ENCODE peak calls at places on chromosomes 11 and 22, in ten cellular contexts. K is stomach, S is HCT116, V is GM23338, N is HL-60, A is breast epithelium, H is transverse colon, D is GM12878, R is HepG2, Z is sigmoid colon. U is an unnamed sample.

GRCh38 chr22:30948930-30949342 is 19.6 kb downstream of the MORC2 start:
- DNase-seq in K (no peak), S (no peak), V (peak), N (no peak), A (no peak), H (no peak), D (no peak), R (no peak), Z (no peak), U (no peak)

GRCh38 chr11:21806982-21807749 is 385.7 kb upstream of the ANO5 start:
- DNase-seq in K (no peak), S (no peak), V (no peak), N (no peak), A (no peak), H (no peak), D (no peak), R (no peak), Z (no peak), U (no peak)

GRCh38 chr11:206516-207212 is 535 bp downstream of the BET1L start:
- DNase-seq in K (peak), S (no peak), V (peak), N (no peak), A (no peak), H (peak), D (no peak), R (no peak), Z (peak), U (no peak)

GRCh38 chr11:72876147-72876546 is 61.9 kb downstream of the ATG16L2 start:
- DNase-seq in K (no peak), S (no peak), V (no peak), N (no peak), A (no peak), H (no peak), D (no peak), R (no peak), Z (no peak), U (no peak)

GRCh38 chr11:4704790-4705334 is 278 bp downstream of the MMP26 start:
- DNase-seq in K (no peak), S (no peak), V (no peak), N (no peak), A (no peak), H (no peak), D (no peak), R (no peak), Z (no peak), U (no peak)

GRCh38 chr11:123194308-123195181 is 503 bp downstream of the CLMP start:
- DNase-seq in K (no peak), S (no peak), V (peak), N (no peak), A (no peak), H (no peak), D (no peak), R (no peak), Z (peak), U (no peak)

GRCh38 chr11:23856654-23857053 is 640.2 kb upstream of the LUZP2 start:
- DNase-seq in K (no peak), S (no peak), V (no peak), N (no peak), A (no peak), H (no peak), D (no peak), R (no peak), Z (no peak), U (no peak)

GRCh38 chr22:48104102-48104738 is 1341.8 kb downstream of the TBC1D22A start:
- DNase-seq in K (peak), S (no peak), V (no peak), N (no peak), A (no peak), H (no peak), D (no peak), R (no peak), Z (no peak), U (no peak)

GRCh38 chr11:77705195-77705876 is 67.7 kb upstream of the CLNS1A start:
- DNase-seq in K (no peak), S (peak), V (peak), N (peak), A (no peak), H (no peak), D (no peak), R (peak), Z (no peak), U (no peak)

GRCh38 chr11:69317401-69318092 is 23.6 kb downstream of the MYEOV start:
- DNase-seq in K (no peak), S (no peak), V (no peak), N (no peak), A (no peak), H (no peak), D (no peak), R (no peak), Z (peak), U (no peak)

GRCh38 chr11:118918686-118919280 is 6.9 kb downstream of the BCL9L start:
- DNase-seq in K (no peak), S (no peak), V (no peak), N (no peak), A (no peak), H (peak), D (no peak), R (no peak), Z (peak), U (no peak)

GRCh38 chr22:50314081-50314454 is 6.6 kb upstream of the PLXNB2 start:
- DNase-seq in K (no peak), S (no peak), V (no peak), N (no peak), A (no peak), H (no peak), D (no peak), R (no peak), Z (no peak), U (no peak)

GRCh38 chr11:288328-289144 is at the start of gene PGGHG:
- DNase-seq in K (peak), S (no peak), V (no peak), N (no peak), A (peak), H (peak), D (no peak), R (no peak), Z (peak), U (no peak)

GRCh38 chr11:15605094-15605493 is 490.4 kb downstream of the INSC start:
- DNase-seq in K (peak), S (no peak), V (no peak), N (no peak), A (no peak), H (no peak), D (no peak), R (no peak), Z (no peak), U (no peak)

GRCh38 chr11:77441409-77441808 is 32.5 kb downstream of the PAK1 start:
- DNase-seq in K (no peak), S (no peak), V (no peak), N (no peak), A (no peak), H (no peak), D (no peak), R (no peak), Z (no peak), U (no peak)

GRCh38 chr11:35144103-35144741 is 5.3 kb downstream of the CD44 start:
- DNase-seq in K (peak), S (no peak), V (no peak), N (peak), A (no peak), H (peak), D (peak), R (no peak), Z (no peak), U (peak)
- TF ChIP-seq POLR2AphosphoS5 in K (no peak), S (peak), V (no peak), N (peak), A (no peak), H (no peak), D (peak), R (no peak), Z (no peak), U (no peak)

GRCh38 chr11:12376259-12376971 is 956 bp upstream of the PARVA start:
- DNase-seq in K (no peak), S (no peak), V (no peak), N (no peak), A (no peak), H (peak), D (no peak), R (no peak), Z (peak), U (no peak)

GRCh38 chr11:12380565-12381325 is 3.4 kb downstream of the PARVA start:
- DNase-seq in K (no peak), S (no peak), V (no peak), N (no peak), A (no peak), H (no peak), D (no peak), R (no peak), Z (no peak), U (no peak)

GRCh38 chr11:12381875-12382274 is 4.5 kb downstream of the PARVA start:
- DNase-seq in K (no peak), S (no peak), V (no peak), N (no peak), A (no peak), H (no peak), D (no peak), R (no peak), Z (no peak), U (no peak)

GRCh38 chr11:12377106-12377823 is at the start of gene PARVA:
- DNase-seq in K (peak), S (peak), V (peak), N (no peak), A (peak), H (peak), D (no peak), R (peak), Z (peak), U (peak)

GRCh38 chr11:12377824-12378593 is 638 bp downstream of the PARVA start:
- DNase-seq in K (peak), S (peak), V (peak), N (no peak), A (peak), H (peak), D (no peak), R (peak), Z (peak), U (peak)
- H3K27ac ChIP-seq in K (peak), S (peak), V (peak), N (no peak), A (peak), H (peak), D (no peak), R (peak), Z (peak), U (peak)

GRCh38 chr22:41023299-41023623 is 69.1 kb upstream of the EP300 start:
- DNase-seq in K (no peak), S (no peak), V (no peak), N (no peak), A (no peak), H (no peak), D (no peak), R (no peak), Z (no peak), U (no peak)

GRCh38 chr22:41021039-41021654 is 70.0 kb downstream of the RBX1 start:
- DNase-seq in K (no peak), S (no peak), V (peak), N (no peak), A (no peak), H (peak), D (no peak), R (no peak), Z (peak), U (peak)

GRCh38 chr22:41022470-41023298 is 69.7 kb upstream of the EP300 start:
- DNase-seq in K (peak), S (peak), V (peak), N (peak), A (peak), H (peak), D (peak), R (peak), Z (peak), U (peak)

GRCh38 chr22:41021655-41022454 is 70.5 kb upstream of the EP300 start:
- DNase-seq in K (peak), S (peak), V (peak), N (peak), A (peak), H (peak), D (no peak), R (peak), Z (peak), U (peak)
- TF ChIP-seq POLR2AphosphoS5 in K (peak), S (peak), V (peak), N (peak), A (no peak), H (peak), D (no peak), R (no peak), Z (peak), U (no peak)

GRCh38 chr11:3147257-3147619 is 17.9 kb downstream of the OSBPL5 start:
- DNase-seq in K (no peak), S (no peak), V (no peak), N (no peak), A (no peak), H (no peak), D (no peak), R (no peak), Z (no peak), U (no peak)
- H3K27ac ChIP-seq in K (no peak), S (no peak), V (no peak), N (no peak), A (no peak), H (peak), D (no peak), R (no peak), Z (peak), U (peak)

GRCh38 chr11:115776916-115777315 is 272.7 kb upstream of the CADM1 start:
- DNase-seq in K (no peak), S (no peak), V (no peak), N (no peak), A (no peak), H (no peak), D (no peak), R (no peak), Z (no peak), U (no peak)
- TF ChIP-seq POLR2AphosphoS5 in K (no peak), S (no peak), V (no peak), N (no peak), A (no peak), H (no peak), D (no peak), R (no peak), Z (no peak), U (no peak)

GRCh38 chr11:57276169-57276854 is 39.3 kb upstream of the APLNR start:
- DNase-seq in K (no peak), S (no peak), V (no peak), N (no peak), A (no peak), H (no peak), D (no peak), R (no peak), Z (no peak), U (no peak)
- H3K27ac ChIP-seq in K (peak), S (no peak), V (no peak), N (no peak), A (peak), H (no peak), D (no peak), R (no peak), Z (no peak), U (no peak)

DNA sequence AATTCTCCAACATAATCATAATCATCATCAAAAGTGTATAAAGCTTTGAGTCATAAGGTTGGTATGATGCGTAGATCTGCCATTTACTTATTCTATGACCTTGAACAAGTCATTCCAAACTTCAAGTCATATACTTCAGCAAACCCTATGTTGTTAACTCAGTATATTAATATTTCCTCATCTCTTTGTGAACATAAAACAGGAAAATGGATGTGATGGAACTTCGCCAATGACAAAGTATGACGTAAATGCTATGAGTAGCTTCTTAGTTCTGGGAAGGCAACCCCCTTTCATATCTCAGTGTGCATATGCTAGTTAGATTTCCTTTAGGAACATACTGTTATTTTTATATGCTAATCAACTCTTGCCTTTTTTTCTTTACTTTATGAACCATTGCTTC is 102.7 kb upstream of the ANO3 start:
- DNase-seq in K (no peak), S (no peak), V (no peak), N (no peak), A (no peak), H (no peak), D (no peak), R (no peak), Z (no peak), U (no peak)
- TF ChIP-seq POLR2AphosphoS5 in K (no peak), S (no peak), V (no peak), N (no peak), A (no peak), H (no peak), D (no peak), R (no peak), Z (no peak), U (no peak)

DNA sequence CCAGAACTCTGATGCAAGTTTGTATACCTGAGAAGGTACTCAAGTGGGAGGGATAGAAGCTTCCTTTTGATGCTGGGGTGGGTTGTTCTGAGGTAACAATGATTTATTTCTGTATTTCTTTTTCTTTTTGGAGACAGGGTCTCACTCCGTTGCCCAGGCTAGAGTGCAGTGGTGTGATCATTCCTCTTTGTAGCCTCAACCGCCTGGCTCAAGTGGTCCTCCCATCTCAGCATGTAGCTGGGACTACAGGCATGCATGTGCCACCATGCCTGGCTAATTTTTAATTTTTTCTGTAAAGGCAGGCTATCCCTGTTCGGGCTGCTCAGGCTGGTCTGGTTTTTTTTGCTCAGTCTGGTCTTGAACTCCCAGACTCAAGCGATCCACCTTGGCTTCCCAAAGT is 7.9 kb downstream of the KDM2A start:
- DNase-seq in K (peak), S (no peak), V (no peak), N (no peak), A (no peak), H (no peak), D (no peak), R (no peak), Z (no peak), U (no peak)
- H3K27ac ChIP-seq in K (no peak), S (no peak), V (peak), N (no peak), A (no peak), H (no peak), D (no peak), R (no peak), Z (no peak), U (no peak)

GRCh38 chr11:35182317-35182939 is 43.5 kb downstream of the CD44 start:
- DNase-seq in K (no peak), S (no peak), V (no peak), N (no peak), A (no peak), H (no peak), D (peak), R (no peak), Z (no peak), U (peak)

GRCh38 chr11:35178067-35178805 is 39.3 kb downstream of the CD44 start:
- DNase-seq in K (no peak), S (no peak), V (no peak), N (no peak), A (no peak), H (no peak), D (no peak), R (no peak), Z (no peak), U (no peak)

GRCh38 chr11:35178862-35179261 is 39.9 kb downstream of the CD44 start:
- DNase-seq in K (no peak), S (no peak), V (no peak), N (no peak), A (no peak), H (no peak), D (no peak), R (no peak), Z (no peak), U (no peak)

GRCh38 chr11:35179466-35180135 is 40.6 kb downstream of the CD44 start:
- DNase-seq in K (no peak), S (no peak), V (no peak), N (no peak), A (no peak), H (no peak), D (no peak), R (no peak), Z (no peak), U (no peak)

DNA sequence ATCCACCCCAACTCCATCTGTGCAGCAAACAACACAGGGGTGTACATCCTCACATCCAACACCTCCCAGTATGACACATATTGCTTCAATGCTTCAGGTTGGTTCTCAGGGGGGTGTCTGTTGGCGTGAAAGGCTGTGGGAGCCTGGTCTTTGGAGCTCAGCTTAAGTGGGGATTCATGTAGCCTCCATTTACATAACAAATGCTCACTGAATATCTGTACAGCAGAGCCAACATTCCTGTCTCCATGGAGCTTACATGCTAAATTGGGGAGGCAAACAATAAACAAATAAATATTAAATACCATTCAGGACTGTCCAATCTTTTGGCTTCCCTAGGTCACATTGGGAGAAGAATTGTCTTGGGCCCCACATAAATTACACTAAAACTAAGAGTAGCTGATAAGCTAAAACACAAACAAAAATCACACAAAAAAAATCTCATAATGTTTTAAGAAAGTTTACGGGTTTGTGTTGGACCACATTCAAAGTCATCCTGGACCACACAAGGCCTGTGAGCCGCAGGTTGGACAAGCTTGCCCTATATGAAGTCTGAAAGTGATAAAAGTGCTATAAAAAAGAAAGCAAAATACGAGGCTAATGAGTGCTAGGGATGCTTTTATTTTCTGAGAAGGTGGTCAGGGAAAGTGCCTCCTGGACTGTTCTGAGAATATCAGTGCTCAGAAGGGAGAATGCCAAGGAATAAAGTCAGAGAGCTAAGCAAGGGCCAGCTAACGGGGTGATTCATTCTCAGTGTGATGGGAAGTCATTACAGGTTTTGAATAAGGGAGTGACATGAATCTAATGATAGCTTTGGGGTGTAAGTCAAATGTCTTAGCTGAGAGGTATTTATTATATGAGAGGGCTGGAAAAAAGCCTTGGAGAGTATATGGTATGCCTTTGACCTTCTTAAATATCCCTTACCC is 41.6 kb downstream of the CD44 start:
- DNase-seq in K (no peak), S (no peak), V (peak), N (no peak), A (no peak), H (no peak), D (no peak), R (no peak), Z (no peak), U (no peak)
- TF ChIP-seq POLR2AphosphoS5 in K (no peak), S (no peak), V (no peak), N (no peak), A (no peak), H (no peak), D (no peak), R (no peak), Z (no peak), U (no peak)